ENCODE peak calls at places on chromosomes 4 and X, in six cellular contexts. S, X, R, I, O and D are unnamed samples.

GRCh38 chr4:4412661-4413372 is 25.9 kb downstream of the NSG1 start:
- DNase-seq in I (no peak), S (no peak), X (no peak), O (no peak), R (no peak), D (no peak)

GRCh38 chr4:113881256-113881655 is 98.2 kb downstream of the ARSJ start:
- DNase-seq in X (no peak), O (peak; percentile 62), R (no peak), S (no peak), I (no peak), D (no peak)

GRCh38 chr4:104930298-104930697 is 216.4 kb upstream of the TET2 start:
- DNase-seq in R (no peak), X (no peak), S (no peak), O (no peak), I (no peak), D (no peak)

GRCh38 chr4:646460-646859 is 21.1 kb downstream of the PDE6B start:
- DNase-seq in S (peak; percentile 71), I (no peak), O (no peak), R (no peak), X (no peak), D (no peak)

GRCh38 chr4:146072381-146072780 is 103.1 kb upstream of the LSM6 start:
- DNase-seq in S (no peak), R (no peak), O (no peak), X (no peak), I (no peak), D (no peak)

GRCh38 chr4:106264331-106264728 is 51.7 kb downstream of the TBCK start:
- DNase-seq in I (no peak), R (peak; percentile 83), S (no peak), O (peak; percentile 17), X (no peak), D (no peak)

GRCh38 chrX:19595036-19595435 is 79.7 kb upstream of the MAP3K15 start:
- DNase-seq in X (no peak), I (no peak), S (peak; percentile 27), O (no peak), R (no peak), D (no peak)

GRCh38 chrX:38215141-38215540 is 5.5 kb downstream of the SRPX start:
- DNase-seq in X (no peak), R (no peak), S (no peak), I (no peak), O (peak; percentile 75), D (no peak)

GRCh38 chr4:76923619-76924357 is 25.8 kb upstream of the SEPTIN11 start:
- DNase-seq in O (no peak), R (no peak), I (no peak), X (no peak), S (no peak), D (no peak)
- H3K4me3 ChIP-seq in O (no peak overlapping the region), R (no peak overlapping the region), I (no peak overlapping the region), X (no peak overlapping the region), S (no peak overlapping the region), D (no peak overlapping the region)

GRCh38 chr4:42278709-42279324 is 118.5 kb upstream of the SHISA3 start:
- DNase-seq in O (no peak), R (no peak), S (no peak), I (no peak), X (no peak), D (no peak)

GRCh38 chr4:42284030-42284429 is 113.3 kb upstream of the SHISA3 start:
- DNase-seq in X (no peak), S (no peak), I (no peak), O (no peak), R (no peak), D (no peak)

GRCh38 chr4:42280327-42281095 is 116.8 kb upstream of the SHISA3 start:
- DNase-seq in R (peak; percentile 37), X (no peak), O (peak; percentile 21), I (no peak), S (no peak), D (no peak)

GRCh38 chr4:42282081-42282901 is 115.0 kb upstream of the SHISA3 start:
- DNase-seq in X (no peak), R (peak; percentile 93), S (peak; percentile 79), O (peak; percentile 68), I (peak; percentile 79), D (peak; percentile 11)

GRCh38 chr4:42281324-42282020 is 115.8 kb upstream of the SHISA3 start:
- DNase-seq in X (no peak), S (no peak), I (no peak), R (no peak), O (no peak), D (no peak)
- H3K4me3 ChIP-seq in X (no peak overlapping the region), S (no peak overlapping the region), I (no peak overlapping the region), R (no peak overlapping the region), O (no peak overlapping the region), D (no peak overlapping the region)

GRCh38 chr4:99084595-99084994 is 4.0 kb downstream of the ADH5 start:
- DNase-seq in S (no peak), I (no peak), R (no peak), X (no peak), O (no peak), D (no peak)

GRCh38 chr4:99091174-99091573 is 2.6 kb upstream of the ADH5 start:
- DNase-seq in I (no peak), O (no peak), R (no peak), S (no peak), X (no peak), D (no peak)

GRCh38 chr4:99087887-99088484 is 602 bp downstream of the ADH5 start:
- DNase-seq in X (peak; percentile 95), R (peak; percentile 81), O (peak; percentile 79), S (peak; percentile 87), I (no peak), D (peak; percentile 53)

GRCh38 chr4:99088485-99089365 is at the start of gene ADH5:
- DNase-seq in O (peak; percentile 81), X (peak; percentile 98), S (peak; percentile 96), R (peak; percentile 94), I (peak; percentile 82), D (peak; percentile 81)

DNA sequence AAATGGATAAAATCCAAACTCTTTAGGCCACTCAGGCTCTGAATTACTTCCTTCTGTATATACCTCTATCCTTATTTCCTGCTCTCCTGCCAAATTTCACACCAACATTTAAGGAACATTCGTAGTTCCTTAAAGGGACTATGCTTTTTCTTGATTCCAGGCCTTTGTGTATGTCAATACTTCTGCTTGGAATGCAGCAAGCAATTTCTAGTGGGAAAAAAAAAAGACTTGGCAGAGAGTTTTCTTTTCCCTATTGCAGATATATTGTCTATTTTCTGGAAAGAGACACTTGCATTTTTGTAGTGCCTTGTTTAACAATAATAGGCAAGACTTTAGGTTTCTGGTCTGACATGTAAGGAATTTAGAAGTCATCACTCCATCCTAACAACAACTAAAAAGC is 1.9 kb upstream of the ADH5 start:
- DNase-seq in R (no peak), O (peak; percentile 18), S (no peak), X (no peak), I (no peak), D (no peak)
- H3K4me3 ChIP-seq in R (no peak overlapping the region), O (peak overlapping the region; percentile 12), S (no peak overlapping the region), X (peak overlapping the region; percentile 68), I (no peak overlapping the region), D (no peak overlapping the region)

DNA sequence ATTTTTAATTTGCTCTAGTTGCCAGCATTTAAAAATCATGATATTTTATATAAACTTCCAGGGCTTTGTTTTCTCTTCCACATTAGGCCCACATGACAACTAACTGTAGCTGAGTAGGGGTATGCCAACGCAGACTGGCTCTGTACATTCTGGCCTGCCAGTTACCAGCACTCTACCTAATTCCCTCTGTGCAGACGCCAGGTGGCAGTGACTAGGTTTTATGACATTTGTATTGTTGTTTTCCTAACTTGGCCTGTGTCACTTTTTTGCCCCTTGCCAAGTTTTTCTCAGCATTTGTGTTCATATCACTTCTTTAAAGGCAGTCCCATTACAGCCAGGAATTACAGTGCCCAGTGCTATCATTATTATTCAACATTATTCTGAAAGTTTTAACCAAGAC is 347.5 kb downstream of the NKX6-1 start:
- DNase-seq in S (no peak), X (no peak), O (no peak), I (no peak), R (no peak), D (no peak)
- H3K4me3 ChIP-seq in S (no peak overlapping the region), X (no peak overlapping the region), O (no peak overlapping the region), I (no peak overlapping the region), R (no peak overlapping the region), D (no peak overlapping the region)

DNA sequence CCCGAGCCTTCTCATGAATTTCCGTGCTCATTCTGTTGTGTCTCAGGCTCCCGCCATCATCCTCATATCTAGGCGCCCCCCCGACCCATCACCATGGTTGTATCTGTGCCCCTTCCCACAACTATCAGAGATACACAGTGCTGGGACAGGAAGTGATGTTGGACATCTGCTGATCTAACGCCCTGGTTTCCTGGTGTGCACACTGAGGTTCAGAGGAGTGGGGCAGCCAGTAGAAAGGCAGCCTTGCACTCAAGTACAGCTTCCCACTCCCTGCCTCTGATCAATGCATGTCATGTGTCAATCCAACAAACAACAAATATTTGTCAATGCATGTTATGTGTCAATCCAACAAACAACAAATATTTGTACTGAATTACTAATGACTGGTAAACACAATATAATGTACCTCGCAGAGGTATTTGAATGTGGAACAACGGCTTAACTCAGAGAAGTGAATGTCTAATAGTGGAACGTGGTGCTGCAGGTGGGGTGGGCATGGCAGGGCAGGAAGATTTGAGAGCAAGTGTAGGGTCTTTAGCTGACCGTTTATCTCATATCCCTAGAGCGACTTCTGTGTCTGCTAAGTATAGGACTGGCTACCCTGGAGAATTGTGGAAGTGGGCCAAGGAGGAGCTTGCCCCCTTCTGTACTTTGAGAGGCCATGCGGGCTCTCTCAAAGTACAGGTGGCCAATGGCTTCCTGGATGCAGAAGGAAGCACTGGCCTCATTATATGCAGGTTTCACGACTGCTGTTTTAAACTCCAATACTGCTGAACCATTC is 10.3 kb upstream of the SEL1L3 start:
- DNase-seq in S (no peak), I (no peak), O (no peak), R (no peak), X (no peak), D (no peak)
- H3K4me3 ChIP-seq in S (no peak overlapping the region), I (no peak overlapping the region), O (no peak overlapping the region), R (no peak overlapping the region), X (no peak overlapping the region), D (no peak overlapping the region)

DNA sequence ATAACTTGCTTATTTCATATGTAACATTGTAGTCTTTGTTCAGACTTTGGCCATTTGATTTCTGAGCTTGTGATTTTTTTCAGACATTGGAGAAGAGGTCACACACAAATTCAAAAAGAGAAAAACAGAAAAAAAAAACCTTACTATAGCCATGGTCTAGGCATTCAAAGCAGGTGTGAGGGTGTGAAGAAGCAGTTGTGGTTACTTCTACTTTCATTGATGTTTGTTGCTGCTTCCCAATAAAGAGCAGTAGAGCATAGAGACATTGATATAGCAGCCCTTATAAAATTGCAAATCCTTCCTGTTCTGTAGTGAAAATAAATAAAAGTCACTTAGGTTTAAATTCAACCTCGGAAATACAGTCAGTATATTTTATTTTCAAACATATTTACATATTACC is 671.6 kb downstream of the GRXCR1 start:
- DNase-seq in R (no peak), S (no peak), O (no peak), X (no peak), I (no peak), D (no peak)
- H3K4me3 ChIP-seq in R (no peak overlapping the region), S (no peak overlapping the region), O (no peak overlapping the region), X (no peak overlapping the region), I (no peak overlapping the region), D (no peak overlapping the region)

GRCh38 chr4:52863324-52863723 is 1.2 kb downstream of the RASL11B start:
- DNase-seq in X (no peak), S (no peak), I (no peak), O (no peak), R (no peak), D (no peak)
- H3K4me3 ChIP-seq in X (peak overlapping the region; percentile 71), S (peak overlapping the region; percentile 90), I (peak overlapping the region; percentile 94), O (peak overlapping the region; percentile 89), R (peak overlapping the region; percentile 64), D (no peak overlapping the region)

GRCh38 chrX:78377186-78377585 is 49.8 kb upstream of the CYSLTR1 start:
- DNase-seq in I (no peak), R (no peak), X (no peak), O (no peak), S (no peak), D (no peak)
- H3K4me3 ChIP-seq in I (no peak overlapping the region), R (no peak overlapping the region), X (no peak overlapping the region), O (no peak overlapping the region), S (no peak overlapping the region), D (no peak overlapping the region)